ENCODE peak calls at places on chromosome 20, in nine cellular contexts. W, F, T, J, G, Z, M, H and C are unnamed samples. For H3K4me1, the result is how much of the 10 kb centered on the place peaks cover.

GRCh38 chr20:1656844-1657243 is 735 bp downstream of the SIRPG start:
- DNase-seq in M (no peak), H (no peak), J (no peak), F (no peak), T (no peak), W (no peak), Z (no peak), G (no peak), C (no peak)

GRCh38 chr20:5863040-5863811 is 87.1 kb downstream of the TRMT6 start:
- DNase-seq in W (peak), Z (no peak), J (no peak), H (peak), M (no peak), G (peak), T (no peak), F (no peak), C (no peak)

GRCh38 chr20:41617059-41617921 is 887 bp downstream of the CHD6 start:
- DNase-seq in T (peak), F (peak), J (peak), M (peak), Z (peak), W (peak), G (peak), H (peak), C (no peak)

GRCh38 chr20:12433724-12434123 is 516.0 kb downstream of the BTBD3 start:
- DNase-seq in M (no peak), T (no peak), J (no peak), H (no peak), Z (no peak), G (no peak), F (no peak), W (no peak), C (no peak)

GRCh38 chr20:62684986-62685385 is 23.6 kb upstream of the NTSR1 start:
- DNase-seq in H (no peak), G (no peak), F (no peak), M (no peak), T (no peak), W (no peak), J (no peak), Z (no peak), C (no peak)

GRCh38 chr20:6502999-6503398 is 264.5 kb upstream of the BMP2 start:
- DNase-seq in G (no peak), W (no peak), T (no peak), H (no peak), Z (no peak), F (no peak), M (no peak), J (no peak), C (no peak)

GRCh38 chr20:31673943-31674463 is 36.3 kb downstream of the COX4I2 start:
- DNase-seq in M (no peak), J (no peak), W (no peak), H (no peak), Z (no peak), T (no peak), G (no peak), F (no peak), C (no peak)

GRCh38 chr20:9498322-9498721 is 16.1 kb upstream of the LAMP5 start:
- DNase-seq in J (no peak), Z (no peak), F (no peak), H (no peak), T (no peak), G (peak), M (no peak), W (no peak), C (no peak)

GRCh38 chr20:36454664-36455427 is 86.5 kb upstream of the MYL9 start:
- DNase-seq in Z (peak), F (peak), H (no peak), W (peak), G (peak), M (peak), T (no peak), J (peak), C (peak)

GRCh38 chr20:58908941-58909340 is 56.4 kb downstream of the GNAS start:
- DNase-seq in T (no peak), J (no peak), W (peak), H (no peak), F (no peak), Z (no peak), M (no peak), G (no peak), C (no peak)

GRCh38 chr20:5843054-5843731 is 93.0 kb downstream of the SHLD1 start:
- DNase-seq in M (no peak), W (no peak), T (no peak), J (no peak), F (no peak), Z (no peak), G (no peak), H (no peak), C (no peak)

GRCh38 chr20:35947489-35947888 is 6.8 kb downstream of the SCAND1 start:
- DNase-seq in G (peak), J (no peak), T (no peak), H (peak), M (peak), Z (peak), F (peak), W (no peak), C (no peak)

GRCh38 chr20:653110-653589 is at the start of gene SRXN1:
- DNase-seq in J (peak), Z (peak), T (peak), G (peak), W (peak), F (peak), M (peak), H (peak), C (peak)

GRCh38 chr20:8309638-8310037 is 177.6 kb downstream of the PLCB1 start:
- DNase-seq in H (peak), T (no peak), W (no peak), G (peak), Z (peak), F (peak), J (no peak), M (no peak), C (no peak)

GRCh38 chr20:13174402-13174801 is 46.7 kb upstream of the ISM1 start:
- DNase-seq in M (no peak), T (no peak), W (no peak), F (no peak), Z (no peak), H (no peak), J (no peak), G (no peak), C (no peak)

GRCh38 chr20:21396921-21397340 is 395 bp downstream of the NKX2-4 start:
- DNase-seq in W (no peak), Z (peak), G (peak), J (no peak), H (peak), T (no peak), M (no peak), F (peak), C (no peak)

GRCh38 chr20:18856873-18857272 is 43.3 kb downstream of the SCP2D1 start:
- DNase-seq in H (no peak), M (no peak), W (no peak), G (no peak), Z (peak), F (no peak), J (no peak), T (no peak), C (no peak)

GRCh38 chr20:34940126-34940525 is 15.5 kb downstream of the GSS start:
- DNase-seq in M (no peak), G (no peak), H (no peak), F (no peak), T (no peak), J (no peak), Z (no peak), W (no peak), C (no peak)

GRCh38 chr20:53865905-53866786 is 204.2 kb downstream of the BCAS1 start:
- DNase-seq in W (peak), G (peak), J (peak), T (no peak), Z (peak), F (peak), M (peak), H (peak), C (peak)

GRCh38 chr20:52828199-52828598 is 144.0 kb upstream of the TSHZ2 start:
- DNase-seq in T (no peak), J (no peak), W (no peak), G (peak), Z (no peak), H (no peak), M (no peak), F (no peak), C (no peak)

GRCh38 chr20:14984768-14985622 is 647.6 kb upstream of the FLRT3 start:
- DNase-seq in W (no peak), T (no peak), G (no peak), Z (no peak), F (peak), M (peak), J (no peak), H (no peak), C (no peak)

GRCh38 chr20:22826306-22827230 is 208.5 kb upstream of the SSTR4 start:
- DNase-seq in H (no peak), T (no peak), W (no peak), M (no peak), F (no peak), Z (no peak), J (no peak), G (no peak), C (no peak)

GRCh38 chr20:60054716-60055371 is 96.6 kb downstream of the CDH26 start:
- DNase-seq in J (no peak), Z (peak), M (no peak), G (no peak), F (no peak), T (no peak), H (no peak), W (no peak), C (no peak)

GRCh38 chr20:47352332-47353223 is 3.9 kb downstream of the ZMYND8 start:
- DNase-seq in J (peak), Z (no peak), M (no peak), W (peak), F (no peak), H (no peak), G (no peak), T (no peak), C (no peak)

GRCh38 chr20:38278150-38278549 is 17.6 kb upstream of the KIAA1755 start:
- DNase-seq in F (no peak), Z (no peak), H (no peak), T (no peak), J (no peak), G (no peak), M (no peak), W (no peak), C (no peak)

GRCh38 chr20:49437057-49437456 is 45.4 kb downstream of the KCNB1 start:
- DNase-seq in W (no peak), T (no peak), M (no peak), H (no peak), J (no peak), Z (no peak), G (no peak), F (no peak), C (no peak)
- H3K4me1 ChIP-seq in W (under half), T (under half), M (under half), H (under half), J (under half), Z (under half), G (under half), F (under half), C (under half)

GRCh38 chr20:44596010-44596409 is 13.6 kb downstream of the PKIG start:
- DNase-seq in G (no peak), F (no peak), H (no peak), Z (no peak), M (no peak), J (no peak), T (no peak), W (no peak), C (no peak)
- H3K4me1 ChIP-seq in G (under half), F (under half), H (under half), Z (under half), M (under half), J (under half), T (under half), W (half or more), C (under half)

GRCh38 chr20:32775240-32775991 is 13.2 kb downstream of the DNMT3B start:
- DNase-seq in T (no peak), M (no peak), W (no peak), Z (no peak), G (no peak), J (no peak), H (no peak), F (no peak), C (no peak)
- H3K4me1 ChIP-seq in T (under half), M (half or more), W (under half), Z (under half), G (under half), J (under half), H (under half), F (under half), C (under half)

GRCh38 chr20:57288676-57289075 is 22.2 kb upstream of the BMP7 start:
- DNase-seq in G (peak), F (no peak), J (no peak), Z (no peak), T (no peak), H (no peak), M (no peak), W (peak), C (no peak)
- H3K4me1 ChIP-seq in G (under half), F (under half), J (under half), Z (under half), T (under half), H (under half), M (under half), W (under half), C (under half)

DNA sequence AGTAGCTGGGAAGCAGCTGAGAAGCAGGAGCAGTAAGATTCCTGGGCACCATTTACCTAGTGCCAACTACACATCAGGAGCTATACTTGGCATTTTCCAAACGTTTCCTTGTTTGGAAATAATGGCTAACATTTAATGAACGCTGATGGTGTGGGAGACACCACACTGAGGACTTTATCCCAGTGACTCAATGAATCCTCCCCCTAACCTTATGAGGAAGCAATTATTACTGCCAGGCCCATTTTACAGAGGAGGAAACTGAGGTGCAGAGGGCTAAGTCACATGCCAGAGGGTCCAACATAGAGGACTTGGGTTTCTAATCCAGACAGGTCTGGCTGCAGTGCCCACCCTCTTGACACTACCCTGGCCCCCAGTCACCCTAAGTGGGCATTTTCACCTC is 6.1 kb downstream of the PTGIS start:
- DNase-seq in T (no peak), H (no peak), W (no peak), Z (no peak), J (no peak), F (no peak), G (peak), M (no peak), C (no peak)
- H3K4me1 ChIP-seq in T (under half), H (under half), W (under half), Z (under half), J (under half), F (under half), G (half or more), M (under half), C (under half)